ENCODE peak calls at places on chromosomes 2 and 18, in six cellular contexts. L is A549, G is H1, W is SK-N-SH, Z is HCT116, C is K562. M is an unnamed sample.

GRCh38 chr2:174395284-174395968 is at the start of gene SCRN3:
- DNase-seq in G (peak), C (peak), Z (peak), W (peak), L (peak), M (peak)

GRCh38 chr18:60929966-60930365 is 403.3 kb upstream of the CDH20 start:
- DNase-seq in Z (no peak), W (no peak), G (no peak), L (no peak), C (no peak), M (no peak)

GRCh38 chr2:64707276-64707675 is 53.6 kb upstream of the SERTAD2 start:
- DNase-seq in L (no peak), Z (no peak), W (no peak), G (no peak), C (no peak), M (no peak)

GRCh38 chr2:157497603-157498314 is 53.9 kb upstream of the CYTIP start:
- DNase-seq in G (no peak), Z (peak), W (peak), C (peak), L (peak), M (peak)

GRCh38 chr2:151289972-151290335 is 486 bp upstream of the NMI start:
- DNase-seq in Z (no peak), W (peak), G (no peak), C (peak), L (peak), M (peak)

GRCh38 chr2:126858991-126859390 is 39.7 kb upstream of the TEX51 start:
- DNase-seq in W (no peak), C (no peak), G (no peak), L (no peak), Z (no peak), M (no peak)

GRCh38 chr2:161273038-161273760 is 35.0 kb upstream of the PSMD14 start:
- DNase-seq in L (peak), C (peak), Z (peak), W (peak), G (no peak), M (peak)

GRCh38 chr18:58937204-58937603 is 72.5 kb downstream of the ZNF532 start:
- DNase-seq in G (no peak), W (no peak), L (no peak), C (no peak), Z (no peak), M (peak)

GRCh38 chr2:28231110-28231621 is 161.5 kb upstream of the FOSL2 start:
- DNase-seq in C (no peak), W (peak), Z (no peak), L (no peak), G (no peak), M (peak)

GRCh38 chr18:46732801-46733200 is 24.1 kb downstream of the ST8SIA5 start:
- DNase-seq in W (no peak), C (no peak), Z (no peak), G (no peak), L (no peak), M (no peak)

GRCh38 chr2:28717339-28717758 is 34.3 kb upstream of the PPP1CB start:
- DNase-seq in Z (peak), W (no peak), C (no peak), L (peak), G (no peak), M (peak)

GRCh38 chr2:181456660-181457120 is 496 bp upstream of the ITGA4 start:
- DNase-seq in C (no peak), W (peak), L (no peak), G (peak), Z (no peak), M (peak)

GRCh38 chr2:177784449-177784845 is 288.1 kb downstream of the PDE11A start:
- DNase-seq in W (no peak), C (no peak), L (no peak), Z (no peak), G (no peak), M (peak)

GRCh38 chr2:43415582-43415981 is 180.3 kb downstream of the THADA start:
- DNase-seq in G (no peak), Z (no peak), L (no peak), C (no peak), W (no peak), M (no peak)

GRCh38 chr2:38957972-38958371 is 68.3 kb downstream of the ARHGEF33 start:
- DNase-seq in C (no peak), L (no peak), W (no peak), Z (no peak), G (no peak), M (no peak)

GRCh38 chr2:44786818-44787214 is 154.7 kb upstream of the SIX3 start:
- DNase-seq in L (no peak), G (no peak), C (no peak), W (no peak), Z (no peak), M (no peak)

GRCh38 chr2:146874260-146874658 is 970.6 kb upstream of the ACVR2A start:
- DNase-seq in G (no peak), Z (peak), L (peak), W (no peak), C (no peak), M (peak)

GRCh38 chr18:77990901-77991300 is 741.3 kb downstream of the GALR1 start:
- DNase-seq in W (no peak), C (no peak), G (no peak), L (no peak), Z (no peak), M (no peak)

GRCh38 chr2:76406134-76406855 is 695.6 kb upstream of the GCFC2 start:
- DNase-seq in Z (no peak), G (no peak), W (no peak), L (no peak), C (no peak), M (no peak)

GRCh38 chr2:145095641-145096435 is 575.9 kb upstream of the ZEB2 start:
- DNase-seq in Z (no peak), W (no peak), L (no peak), C (no peak), G (no peak), M (peak)

GRCh38 chr18:23992119-23992940 is 22.2 kb upstream of the TTC39C start:
- DNase-seq in G (no peak), C (no peak), W (peak), Z (no peak), L (no peak), M (no peak)

GRCh38 chr18:49251451-49251850 is 209.0 kb downstream of the DYM start:
- DNase-seq in W (no peak), C (no peak), L (no peak), G (no peak), Z (no peak), M (no peak)

GRCh38 chr2:46601328-46601963 is 122.1 kb downstream of the TMEM247 start:
- DNase-seq in W (peak), G (no peak), C (no peak), L (no peak), Z (no peak), M (no peak)

GRCh38 chr18:73884868-73885267 is 262.8 kb downstream of the FBXO15 start:
- DNase-seq in G (no peak), L (no peak), W (no peak), C (no peak), Z (no peak), M (no peak)

GRCh38 chr2:46036929-46037328 is 260.3 kb upstream of the EPAS1 start:
- DNase-seq in Z (no peak), G (no peak), L (no peak), C (no peak), W (no peak), M (no peak)

GRCh38 chr2:96963316-96963715 is 23.1 kb downstream of the FAM178B start:
- DNase-seq in L (no peak), Z (no peak), C (no peak), G (no peak), W (no peak), M (no peak)

GRCh38 chr18:53134711-53135110 is 794.7 kb downstream of the DCC start:
- DNase-seq in G (no peak), Z (no peak), L (no peak), W (no peak), C (no peak), M (no peak)

GRCh38 chr2:15560988-15561573 is at the start of gene NBAS:
- DNase-seq in W (peak), C (peak), L (peak), Z (peak), G (peak), M (peak)

GRCh38 chr2:15562354-15563031 is 1.4 kb upstream of the NBAS start:
- DNase-seq in G (no peak), Z (no peak), C (no peak), W (no peak), L (no peak), M (no peak)

GRCh38 chr2:15560404-15560987 is 638 bp downstream of the NBAS start:
- DNase-seq in G (peak), L (peak), Z (no peak), C (no peak), W (peak), M (peak)

GRCh38 chr2:15563227-15564100 is 2.3 kb upstream of the NBAS start:
- DNase-seq in C (no peak), L (no peak), W (no peak), Z (no peak), G (no peak), M (no peak)

DNA sequence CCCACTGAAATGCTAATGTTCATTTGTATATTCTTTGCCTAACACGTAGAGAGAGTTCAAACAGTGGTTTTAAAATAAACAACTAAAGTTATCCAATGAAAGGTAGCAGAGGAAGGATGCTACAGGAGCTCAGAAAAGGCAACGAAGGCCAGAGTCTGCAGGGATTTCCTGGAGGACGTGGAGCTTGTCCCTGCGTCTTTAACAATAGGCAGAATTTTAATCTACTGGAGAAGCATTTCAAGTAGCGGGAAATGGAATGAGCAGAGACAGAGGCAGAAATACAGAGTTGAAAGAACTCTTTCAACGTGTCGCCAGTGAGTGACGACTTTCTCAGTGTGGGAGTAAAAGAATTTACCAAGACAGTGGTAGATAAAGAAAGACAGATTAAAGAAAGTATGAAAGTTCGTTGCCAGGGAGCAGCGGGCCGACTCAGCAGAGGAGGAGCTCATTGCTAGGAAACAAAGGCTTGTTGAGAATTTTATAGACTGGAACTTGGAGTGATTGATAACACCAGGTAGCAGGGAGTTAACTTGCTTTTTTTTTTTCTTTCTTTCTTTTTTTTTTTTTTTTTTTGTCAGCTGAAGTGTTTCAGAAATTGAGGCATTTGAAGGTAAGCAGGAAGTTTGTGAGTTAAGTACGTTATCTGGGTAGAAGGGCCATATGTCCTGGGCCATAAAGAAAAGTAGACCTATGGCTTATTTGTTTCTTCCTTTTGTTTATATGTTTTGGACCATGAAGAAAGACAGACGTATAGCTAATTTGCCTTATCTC is 625 bp upstream of the NBAS start:
- DNase-seq in W (peak), G (no peak), C (peak), L (peak), Z (no peak), M (no peak)
- TF ChIP-seq MAX in W (no peak), G (no peak), C (no peak), L (no peak), Z (no peak), M (no peak)

DNA sequence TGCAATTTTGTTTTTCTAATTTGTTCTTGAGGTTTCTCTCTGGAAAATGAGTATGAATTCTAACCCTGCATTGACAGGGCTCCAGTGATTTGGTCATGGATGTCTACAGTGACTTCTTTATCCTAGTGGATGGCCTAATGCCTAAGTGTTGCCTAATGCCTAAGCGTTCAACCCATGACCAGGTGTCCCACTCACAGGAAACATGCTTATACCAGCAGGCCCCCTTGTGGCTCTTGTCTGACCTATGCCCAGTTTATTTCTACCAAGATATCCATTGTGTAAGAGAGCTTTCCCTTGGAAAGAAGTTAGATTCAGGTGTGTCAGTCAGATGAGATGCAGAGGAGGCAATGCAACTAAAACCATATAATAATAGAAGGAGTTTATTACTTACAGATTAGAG is 77.8 kb upstream of the HNMT start:
- DNase-seq in L (peak), W (no peak), G (no peak), Z (peak), C (no peak), M (peak)
- H3K4me3 ChIP-seq in L (no peak), W (no peak), G (no peak), Z (no peak), C (no peak), M (no peak)

DNA sequence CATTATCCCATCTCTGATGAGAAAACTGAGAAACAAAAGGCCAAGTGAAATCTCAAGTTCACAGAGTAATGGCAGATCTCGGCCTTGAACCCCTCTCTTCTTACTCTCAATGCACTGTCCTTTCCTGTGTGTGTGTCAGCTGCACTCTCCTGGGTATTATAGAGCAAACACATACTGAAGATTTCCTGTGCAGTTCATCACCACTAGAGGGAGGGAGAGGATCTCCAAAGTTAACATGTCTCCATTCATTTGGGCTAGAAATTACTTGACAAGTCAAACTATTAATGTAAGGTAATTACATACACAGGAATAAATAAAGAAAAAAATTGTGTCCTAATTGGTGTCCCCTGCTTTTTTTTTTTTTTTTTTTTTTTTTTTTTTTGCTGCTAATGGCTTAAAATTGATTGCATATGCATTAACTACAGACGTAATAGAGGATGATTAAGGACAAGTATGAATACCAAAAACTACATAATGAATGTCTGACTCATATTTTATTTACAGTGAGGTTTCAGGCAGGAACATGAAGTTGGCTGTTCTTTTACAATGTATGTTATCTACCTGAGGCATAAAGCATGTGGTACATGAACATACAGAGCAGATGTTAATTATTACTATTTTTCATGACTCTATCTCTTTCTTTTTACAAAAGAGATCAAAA is 269.2 kb downstream of the NYAP2 start:
- DNase-seq in W (peak), Z (peak), G (no peak), L (peak), C (peak), M (peak)
- TF ChIP-seq MAX in W (no peak), Z (peak), G (no peak), L (no peak), C (no peak), M (no peak)

GRCh38 chr2:130963058-130963848 is 126.5 kb downstream of the ARHGEF4 start:
- DNase-seq in G (peak), C (no peak), L (no peak), Z (no peak), W (peak), M (no peak)
- H3K4me3 ChIP-seq in G (peak), C (no peak), L (peak), Z (no peak), W (peak), M (no peak)

DNA sequence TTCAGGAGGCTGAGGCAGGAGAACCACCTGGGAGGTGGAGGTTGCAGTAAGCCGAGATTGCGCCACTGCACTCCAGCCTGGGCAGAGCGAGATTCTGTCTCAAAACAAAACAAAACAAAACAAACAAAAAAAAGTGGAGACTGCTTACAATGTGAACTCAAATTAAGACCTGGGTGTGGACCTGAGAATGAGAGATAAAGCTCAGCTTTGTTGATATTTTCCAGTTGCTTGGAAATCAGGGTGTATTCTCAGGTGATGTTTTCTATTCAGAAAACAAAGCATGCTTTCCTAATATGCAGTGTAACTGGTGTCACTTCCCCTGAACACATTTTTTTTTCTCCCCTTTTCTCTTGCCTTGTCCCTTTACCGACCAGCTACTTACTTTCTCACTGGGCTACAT is 5.3 kb upstream of the CERS6 start:
- DNase-seq in L (no peak), W (no peak), C (no peak), G (no peak), Z (no peak), M (no peak)
- TF ChIP-seq MAX in L (no peak), W (no peak), C (no peak), G (no peak), Z (no peak), M (no peak)

GRCh38 chr2:239319261-239319661 is 81.6 kb downstream of the HDAC4 start:
- DNase-seq in L (no peak), C (peak), W (no peak), Z (no peak), G (peak), M (no peak)
- H3K4me3 ChIP-seq in L (no peak), C (peak), W (no peak), Z (peak), G (no peak), M (no peak)

GRCh38 chr2:134609924-134610498 is 108.8 kb downstream of the TMEM163 start:
- DNase-seq in Z (no peak), G (no peak), W (no peak), C (no peak), L (no peak), M (no peak)

DNA sequence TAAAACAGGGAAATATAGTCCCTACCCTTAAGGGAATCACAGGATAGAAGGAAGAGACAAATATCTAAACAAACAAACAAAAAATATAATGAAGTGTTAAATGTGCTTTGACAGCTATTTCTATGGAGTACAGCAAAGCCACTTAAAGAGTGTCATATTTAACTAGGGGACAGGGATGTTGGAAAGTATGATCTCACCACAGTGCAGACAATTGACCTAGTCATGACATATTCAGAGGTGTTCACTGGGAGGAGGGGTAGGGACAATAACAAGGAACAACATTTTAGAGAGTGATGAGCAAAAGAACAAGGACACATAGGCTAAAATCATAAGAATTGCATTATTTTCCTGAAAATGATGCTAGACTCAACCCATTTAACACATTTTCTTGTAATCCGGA is 107.5 kb downstream of the TMEM163 start:
- DNase-seq in G (no peak), C (no peak), Z (no peak), W (no peak), L (no peak), M (no peak)
- TF ChIP-seq MAX in G (no peak), C (no peak), Z (no peak), W (no peak), L (no peak), M (no peak)

GRCh38 chr2:99106905-99107304 is 34.6 kb upstream of the C2orf15 start:
- DNase-seq in L (no peak), W (no peak), G (no peak), C (no peak), Z (no peak), M (peak)

GRCh38 chr2:99101697-99102096 is 39.8 kb upstream of the C2orf15 start:
- DNase-seq in L (no peak), Z (no peak), G (no peak), C (peak), W (no peak), M (peak)

GRCh38 chr2:99104006-99104405 is 37.5 kb upstream of the C2orf15 start:
- DNase-seq in Z (no peak), W (no peak), C (peak), L (no peak), G (no peak), M (no peak)
- H3K4me3 ChIP-seq in Z (no peak), W (no peak), C (no peak), L (no peak), G (no peak), M (no peak)

DNA sequence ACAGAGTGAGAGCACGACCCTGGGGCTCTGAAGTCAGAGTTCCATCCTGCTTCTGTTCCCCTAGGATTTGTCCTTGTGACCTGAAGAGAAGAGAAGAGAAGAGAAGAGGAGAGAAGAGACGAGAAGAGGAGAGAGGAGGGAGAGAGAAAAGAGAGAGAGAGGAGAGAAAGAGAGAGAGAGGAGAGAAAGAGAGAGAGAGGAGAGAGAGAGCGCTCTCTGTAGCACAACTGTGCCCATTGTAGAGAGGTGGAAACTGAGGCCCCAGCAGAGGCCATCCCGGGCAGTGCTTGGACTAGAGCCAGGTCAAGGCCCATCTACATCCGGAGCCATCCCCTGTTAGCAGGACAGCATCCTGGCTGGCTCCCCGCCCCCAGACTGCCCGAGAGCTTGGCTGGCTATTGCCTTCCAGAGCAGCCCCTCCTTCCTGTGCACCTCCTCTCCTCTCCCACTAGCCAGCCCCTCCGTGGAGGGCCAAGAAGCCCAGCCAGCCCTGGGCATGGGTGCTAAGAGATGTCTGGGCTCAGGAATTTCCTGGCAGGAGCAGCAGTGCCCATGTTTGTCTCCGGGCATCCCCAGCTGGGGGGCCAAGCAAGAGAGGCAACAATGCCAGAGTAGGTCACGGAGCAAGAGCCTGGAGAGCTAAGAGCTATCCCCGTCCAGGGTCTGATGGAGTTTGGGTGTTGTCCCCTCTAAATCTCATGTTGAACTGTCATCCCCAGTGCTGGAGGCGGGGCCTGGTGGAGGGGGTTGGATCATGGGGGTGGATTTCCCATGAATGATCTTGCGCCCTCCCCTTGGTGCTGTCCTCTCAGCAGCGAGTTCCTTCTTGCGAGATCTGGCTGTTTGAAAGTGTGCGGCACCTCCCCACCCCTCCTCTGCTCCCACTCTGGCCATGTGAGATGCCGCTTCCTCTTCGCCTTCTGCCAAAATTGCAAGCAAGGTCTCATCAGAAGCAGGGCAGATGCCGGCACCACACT is 18.2 kb upstream of the GPR55 start:
- DNase-seq in Z (no peak), G (peak), L (no peak), W (no peak), C (no peak), M (peak)
- TF ChIP-seq MAX in Z (no peak), G (no peak), L (no peak), W (no peak), C (no peak), M (peak)